ENCODE peak calls at places on chromosomes 4 and X, in five cellular contexts. D is cardiac muscle cell, J is endothelial cell of umbilical vein, E is fibroblast of lung, Z is Peyer's patch. H is an unnamed sample.

GRCh38 chr4:125732682-125733081 is 417.9 kb downstream of the FAT4 start:
- DNase-seq in D (no peak), J (no peak), E (no peak), Z (no peak), H (no peak)

GRCh38 chr4:160364217-160364616 is 1261.3 kb downstream of the RAPGEF2 start:
- DNase-seq in D (no peak), J (no peak), E (no peak), Z (no peak), H (no peak)

GRCh38 chrX:16646366-16647168 is 3.4 kb upstream of the S100G start:
- DNase-seq in D (no peak), J (no peak), E (no peak), Z (no peak), H (no peak)

GRCh38 chrX:16488959-16489358 is 161.0 kb upstream of the S100G start:
- DNase-seq in D (no peak), J (no peak), E (no peak), Z (no peak), H (no peak)

GRCh38 chrX:70995338-70995737 is 64.4 kb upstream of the SLC7A3 start:
- DNase-seq in D (no peak), J (no peak), E (no peak), Z (no peak), H (no peak)

GRCh38 chrX:65679071-65679540 is 11.7 kb downstream of the MSN start:
- DNase-seq in D (no peak), J (peak; percentile 83), E (no peak), Z (no peak), H (no peak)

GRCh38 chr4:110533940-110534339 is 58.0 kb downstream of the ENPEP start:
- DNase-seq in D (peak; percentile 94), J (peak; percentile 94), E (peak; percentile 97), Z (no peak), H (peak; percentile 93)

GRCh38 chrX:21166302-21166982 is 207.8 kb upstream of the CNKSR2 start:
- DNase-seq in D (peak; percentile 14), J (no peak), E (peak; percentile 5), Z (no peak), H (no peak)

GRCh38 chr4:157702821-157703220 is 470.0 kb downstream of the GASK1B start:
- DNase-seq in D (no peak), J (no peak), E (no peak), Z (no peak), H (no peak)

GRCh38 chr4:83989835-83990234 is 453.9 kb downstream of the GPAT3 start:
- DNase-seq in D (no peak), J (no peak), E (no peak), Z (no peak), H (peak; percentile 42)

GRCh38 chrX:57267308-57267707 is 19.2 kb upstream of the FAAH2 start:
- DNase-seq in D (no peak), J (no peak), E (no peak), Z (no peak), H (no peak)

GRCh38 chrX:45309096-45309495 is 108.4 kb upstream of the DIPK2B start:
- DNase-seq in D (no peak), J (no peak), E (peak; percentile 28), Z (no peak), H (no peak)

GRCh38 chrX:115898382-115899001 is 272.1 kb upstream of the AGTR2 start:
- DNase-seq in D (no peak), J (no peak), E (no peak), Z (peak; percentile 93), H (peak; percentile 42)

GRCh38 chr4:89519771-89520170 is 212.2 kb upstream of the GPRIN3 start:
- DNase-seq in D (no peak), J (no peak), E (no peak), Z (no peak), H (no peak)

GRCh38 chr4:121789960-121790829 is 10.9 kb upstream of the EXOSC9 start:
- DNase-seq in D (peak; percentile 64), J (peak; percentile 84), E (peak; percentile 66), Z (no peak), H (no peak)

GRCh38 chr4:185142911-185143595 is at the start of gene SLC25A4:
- DNase-seq in D (peak; percentile 69), J (peak; percentile 77), E (peak; percentile 71), Z (peak; percentile 94), H (peak; percentile 78)

GRCh38 chr4:137082051-137082450 is 450.2 kb downstream of the PCDH18 start:
- DNase-seq in D (no peak), J (no peak), E (peak; percentile 3), Z (no peak), H (no peak)

GRCh38 chr4:24322517-24322916 is 261.8 kb downstream of the DHX15 start:
- DNase-seq in D (no peak), J (no peak), E (peak; percentile 22), Z (no peak), H (no peak)

GRCh38 chr4:122619583-122619982 is 1.3 kb downstream of the IL21 start:
- DNase-seq in D (no peak), J (no peak), E (no peak), Z (no peak), H (no peak)

GRCh38 chrX:38312436-38312835 is 14.9 kb downstream of the RPGR start:
- DNase-seq in D (peak; percentile 53), J (peak; percentile 65), E (peak; percentile 57), Z (no peak), H (no peak)

GRCh38 chrX:34716322-34716721 is 59.2 kb upstream of the TMEM47 start:
- DNase-seq in D (no peak), J (no peak), E (peak; percentile 57), Z (no peak), H (no peak)

GRCh38 chr4:77721073-77721472 is 98.1 kb downstream of the CNOT6L start:
- DNase-seq in D (no peak), J (no peak), E (no peak), Z (no peak), H (no peak)

GRCh38 chrX:119999087-119999634 is 55.6 kb upstream of the NKAP start:
- DNase-seq in D (no peak), J (no peak), E (no peak), Z (no peak), H (no peak)

GRCh38 chr4:5423670-5424069 is 284.7 kb downstream of the EVC2 start:
- DNase-seq in D (no peak), J (no peak), E (no peak), Z (no peak), H (no peak)

GRCh38 chrX:148517191-148517590 is 16.8 kb downstream of the AFF2 start:
- DNase-seq in D (no peak), J (no peak), E (no peak), Z (no peak), H (no peak)

GRCh38 chrX:103151799-103152198 is 58.9 kb upstream of the NXF3 start:
- DNase-seq in D (no peak), J (no peak), E (no peak), Z (no peak), H (no peak)

GRCh38 chr4:111045992-111046391 is 423.1 kb upstream of the PITX2 start:
- DNase-seq in D (no peak), J (no peak), E (no peak), Z (no peak), H (no peak)

GRCh38 chrX:27840881-27841280 is 33.1 kb downstream of the MAGEB10 start:
- DNase-seq in D (no peak), J (no peak), E (no peak), Z (no peak), H (no peak)

GRCh38 chrX:27842867-27843266 is 35.1 kb downstream of the MAGEB10 start:
- DNase-seq in D (no peak), J (no peak), E (no peak), Z (no peak), H (no peak)

GRCh38 chrX:27838176-27838575 is 30.4 kb downstream of the MAGEB10 start:
- DNase-seq in D (no peak), J (no peak), E (no peak), Z (no peak), H (no peak)
- H3K27ac ChIP-seq in D (no peak overlapping the region), J (no peak overlapping the region), E (no peak overlapping the region), Z (no peak overlapping the region), H (no peak overlapping the region)

GRCh38 chr4:153538408-153539057 is 72.4 kb downstream of the TMEM131L start:
- DNase-seq in D (peak; percentile 68), J (no peak), E (peak; percentile 54), Z (no peak), H (peak; percentile 92)
- H3K27ac ChIP-seq in D (no peak overlapping the region), J (no peak overlapping the region), E (peak overlapping the region; percentile 9), Z (no peak overlapping the region), H (peak overlapping the region; percentile 100)

GRCh38 chr4:3291411-3291968 is 1.3 kb upstream of the RGS12 start:
- DNase-seq in D (no peak), J (no peak), E (no peak), Z (peak; percentile 71), H (no peak)

GRCh38 chr4:3293410-3294391 is 880 bp downstream of the RGS12 start:
- DNase-seq in D (no peak), J (peak; percentile 30), E (no peak), Z (peak; percentile 52), H (no peak)

GRCh38 chr4:3291969-3292570 is 751 bp upstream of the RGS12 start:
- DNase-seq in D (peak; percentile 42), J (no peak), E (peak; percentile 20), Z (peak; percentile 77), H (peak; percentile 69)

GRCh38 chr4:3294401-3295241 is 1.8 kb downstream of the RGS12 start:
- DNase-seq in D (no peak), J (no peak), E (no peak), Z (peak; percentile 44), H (no peak)

GRCh38 chr4:3292571-3293409 is at the start of gene RGS12:
- DNase-seq in D (peak; percentile 96), J (peak; percentile 91), E (peak; percentile 94), Z (peak; percentile 97), H (peak; percentile 96)
- H3K27ac ChIP-seq in D (peak within 1 kb of the TSS; percentile 35), J (peak within 1 kb of the TSS; percentile 78), E (peak within 1 kb of the TSS; percentile 81), Z (peak within 1 kb of the TSS; percentile 90), H (peak within 1 kb of the TSS; percentile 40)

DNA sequence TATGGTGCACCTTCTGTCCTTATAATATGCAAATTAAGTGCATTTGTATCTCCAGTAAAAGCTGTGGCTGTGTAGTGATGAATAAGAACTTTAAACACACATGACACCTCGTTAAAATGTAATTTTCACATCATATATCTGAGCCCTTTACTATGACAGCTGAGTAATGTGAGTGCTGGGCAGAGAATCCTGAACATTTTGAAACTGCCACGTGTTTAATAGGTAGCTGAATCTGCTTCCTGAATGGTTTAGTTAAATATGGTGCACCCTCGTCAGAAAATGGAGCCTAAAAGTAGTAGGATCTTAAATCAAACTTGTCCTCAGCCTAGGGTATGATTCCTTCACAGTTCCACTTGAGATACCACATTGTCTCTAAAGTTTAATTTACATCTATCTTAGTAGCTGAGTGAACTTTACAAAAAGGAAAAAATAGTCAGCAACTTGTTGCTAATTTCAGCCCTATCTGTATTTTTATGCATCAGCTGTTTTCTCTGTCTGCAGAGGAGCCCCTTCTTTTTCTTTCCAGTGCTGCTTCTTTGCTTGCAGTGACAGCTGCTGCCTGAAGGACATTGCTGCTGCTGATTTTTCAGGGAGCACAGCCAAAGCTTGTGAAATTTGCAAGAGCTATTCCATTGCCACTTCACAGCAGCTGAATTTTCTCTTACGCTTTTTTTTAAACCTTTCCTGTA is 541.0 kb downstream of the ADGRL3 start:
- DNase-seq in D (peak; percentile 33), J (no peak), E (peak; percentile 77), Z (no peak), H (no peak)
- H3K27ac ChIP-seq in D (no peak overlapping the region), J (no peak overlapping the region), E (no peak overlapping the region), Z (no peak overlapping the region), H (no peak overlapping the region)